ENCODE peak calls at places on chromosomes 12 and 14, in four cellular contexts. Q is naive thymus-derived CD8-positive, alpha-beta T cell; Z is SK-N-SH; B is midbrain. M is an unnamed sample.
A peak's percentile ranks its signal among the peaks of the same experiment; 100 is the strongest.

GRCh38 chr14:103111297-103111981 is 11.8 kb upstream of the TNFAIP2 start:
- DNase-seq in Q (no peak), Z (no peak), B (no peak), M (no peak)

GRCh38 chr14:83140756-83141155 is 1607.1 kb upstream of the SEL1L start:
- DNase-seq in Q (no peak), Z (no peak), B (no peak), M (no peak)

GRCh38 chr14:101525646-101526527 is 35.4 kb upstream of the DIO3 start:
- DNase-seq in Q (no peak), Z (peak; percentile 75), B (no peak), M (no peak)

GRCh38 chr14:61280092-61280525 is 1.0 kb downstream of the TMEM30B start:
- DNase-seq in Q (no peak), Z (peak; percentile 23), B (no peak), M (no peak)

GRCh38 chr12:56679834-56680575 is 8.1 kb downstream of the PTGES3 start:
- DNase-seq in Q (no peak), Z (no peak), B (no peak), M (no peak)

GRCh38 chr12:117009759-117010158 is 89.5 kb downstream of the TESC start:
- DNase-seq in Q (no peak), Z (no peak), B (no peak), M (no peak)

GRCh38 chr12:109448707-109449390 is 28.3 kb downstream of the KCTD10 start:
- DNase-seq in Q (no peak), Z (no peak), B (no peak), M (no peak)

GRCh38 chr12:49503674-49504180 is 35.1 kb upstream of the KCNH3 start:
- DNase-seq in Q (no peak), Z (no peak), B (no peak), M (no peak)

GRCh38 chr12:7581046-7581445 is 77.5 kb upstream of the CD163 start:
- DNase-seq in Q (no peak), Z (no peak), B (no peak), M (no peak)